ENCODE peak calls at places on chromosomes 3 and 15, in five cellular contexts. V is neural progenitor cell, Z is OCI-LY7, N is GM23248, K is SK-N-SH. R is an unnamed sample.

GRCh38 chr15:41892621-41893421 is 1.0 kb downstream of the SPTBN5 start:
- DNase-seq in K (peak; percentile 42), V (no peak), Z (no peak), N (no peak), R (no peak)

GRCh38 chr3:9553021-9553948 is at the start of gene LHFPL4:
- DNase-seq in V (peak; percentile 58), N (no peak), K (peak; percentile 97), Z (no peak), R (no peak)

GRCh38 chr3:31615071-31615875 is 82.5 kb downstream of the STT3B start:
- DNase-seq in N (no peak), V (no peak), K (no peak), Z (no peak), R (no peak)

GRCh38 chr3:121894191-121894990 is at the start of gene SLC15A2:
- DNase-seq in V (peak; percentile 54), Z (no peak), K (no peak), N (no peak), R (no peak)

GRCh38 chr15:66042624-66043023 is 173.3 kb downstream of the RAB11A start:
- DNase-seq in K (no peak), Z (no peak), V (no peak), N (no peak), R (no peak)

GRCh38 chr15:39720081-39720480 is 62.6 kb downstream of the FSIP1 start:
- DNase-seq in Z (no peak), V (no peak), K (no peak), N (no peak), R (no peak)

GRCh38 chr15:31474059-31474868 is 147.6 kb downstream of the KLF13 start:
- DNase-seq in V (no peak), Z (no peak), N (no peak), K (no peak), R (no peak)

GRCh38 chr3:169104972-169105371 is 558.5 kb downstream of the MECOM start:
- DNase-seq in V (no peak), N (peak; percentile 43), K (no peak), Z (no peak), R (no peak)

GRCh38 chr3:160076519-160076918 is 87.9 kb downstream of the IL12A start:
- DNase-seq in Z (no peak), V (no peak), N (no peak), K (no peak), R (no peak)

GRCh38 chr3:53329933-53330332 is 17.4 kb downstream of the DCP1A start:
- DNase-seq in V (no peak), N (no peak), Z (no peak), K (no peak), R (no peak)

GRCh38 chr3:170232266-170232665 is 10.0 kb downstream of the PRKCI start:
- DNase-seq in Z (peak; percentile 36), N (no peak), K (no peak), V (no peak), R (no peak)

GRCh38 chr3:179000144-179000543 is 71.5 kb downstream of the ZMAT3 start:
- DNase-seq in Z (no peak), V (no peak), N (peak; percentile 46), K (no peak), R (no peak)

GRCh38 chr15:59438891-59439290 is 905 bp downstream of the FAM81A start:
- DNase-seq in N (peak; percentile 10), V (peak; percentile 18), K (no peak), Z (peak; percentile 19), R (no peak)

GRCh38 chr3:72903004-72903403 is 15.2 kb downstream of the GXYLT2 start:
- DNase-seq in N (peak; percentile 86), Z (no peak), K (no peak), V (no peak), R (no peak)

GRCh38 chr15:40555876-40556275 is 9.0 kb downstream of the CCDC32 start:
- DNase-seq in V (no peak), K (no peak), N (no peak), Z (no peak), R (peak; percentile 2)

GRCh38 chr15:31262901-31263671 is 63.5 kb upstream of the KLF13 start:
- DNase-seq in K (no peak), N (peak; percentile 53), V (no peak), Z (peak; percentile 91), R (peak; percentile 82)

GRCh38 chr15:58410353-58410752 is 21.4 kb upstream of the LIPC start:
- DNase-seq in K (no peak), Z (peak; percentile 65), N (peak; percentile 69), V (no peak), R (no peak)

GRCh38 chr3:11835028-11835639 is 11.6 kb downstream of the TAMM41 start:
- DNase-seq in Z (peak; percentile 24), K (peak; percentile 44), V (peak; percentile 16), N (peak; percentile 58), R (peak; percentile 17)

GRCh38 chr3:37189109-37189508 is 14.7 kb upstream of the LRRFIP2 start:
- DNase-seq in K (no peak), V (no peak), N (no peak), Z (no peak), R (no peak)

GRCh38 chr15:48498828-48499227 is 146.7 kb downstream of the FBN1 start:
- DNase-seq in K (no peak), V (no peak), Z (no peak), N (no peak), R (no peak)

GRCh38 chr3:44983413-44984040 is 7.5 kb downstream of the EXOSC7 start:
- DNase-seq in N (peak; percentile 10), Z (no peak), K (no peak), V (no peak), R (no peak)

GRCh38 chr3:108486910-108487309 is 23.5 kb downstream of the MYH15 start:
- DNase-seq in K (peak; percentile 45), N (peak; percentile 66), Z (no peak), V (no peak), R (no peak)

GRCh38 chr3:42504334-42505202 is 2.1 kb downstream of the VIPR1 start:
- DNase-seq in K (no peak), Z (no peak), N (no peak), V (no peak), R (no peak)

GRCh38 chr3:125037498-125038150 is 18.2 kb downstream of the HEG1 start:
- DNase-seq in Z (no peak), N (no peak), V (no peak), K (no peak), R (no peak)

GRCh38 chr3:10824468-10824867 is 8.4 kb downstream of the SLC6A11 start:
- DNase-seq in Z (no peak), N (no peak), V (no peak), K (no peak), R (no peak)

GRCh38 chr3:76063019-76063418 is 277.7 kb upstream of the ZNF717 start:
- DNase-seq in N (peak; percentile 77), V (no peak), Z (no peak), K (no peak), R (no peak)

GRCh38 chr15:81485806-81486205 is 111.8 kb upstream of the TMC3 start:
- DNase-seq in V (no peak), K (no peak), Z (no peak), N (no peak), R (no peak)

GRCh38 chr15:81481326-81481725 is 107.3 kb upstream of the TMC3 start:
- DNase-seq in V (no peak), K (no peak), N (no peak), Z (no peak), R (no peak)

GRCh38 chr15:81480645-81481053 is 106.6 kb upstream of the TMC3 start:
- DNase-seq in V (peak; percentile 77), K (peak; percentile 40), N (peak; percentile 68), Z (peak; percentile 70), R (peak; percentile 71)

GRCh38 chr15:81483496-81483895 is 109.5 kb upstream of the TMC3 start:
- DNase-seq in K (no peak), V (no peak), Z (no peak), N (no peak), R (no peak)

GRCh38 chr15:81484076-81484475 is 110.1 kb upstream of the TMC3 start:
- DNase-seq in V (no peak), Z (no peak), N (no peak), K (no peak), R (no peak)
- TF ChIP-seq EZH2phosphoT487 in V (no peak), Z (no peak), N (no peak), K (no peak), R (no peak)

GRCh38 chr15:29623240-29623639 is 199.0 kb downstream of the TJP1 start:
- DNase-seq in K (no peak), V (no peak), Z (no peak), N (no peak), R (no peak)
- TF ChIP-seq EZH2phosphoT487 in K (no peak), V (no peak), Z (no peak), N (no peak), R (no peak)

GRCh38 chr3:138174421-138175122 is at the start of gene DBR1:
- DNase-seq in N (peak; percentile 88), Z (peak; percentile 92), V (peak; percentile 80), K (peak; percentile 86), R (peak; percentile 81)

GRCh38 chr3:138184994-138185393 is 2.1 kb upstream of the ARMC8 start:
- DNase-seq in N (peak; percentile 35), V (peak; percentile 7), K (no peak), Z (no peak), R (no peak)

GRCh38 chr3:138186216-138186615 is 885 bp upstream of the ARMC8 start:
- DNase-seq in V (peak; percentile 8), N (no peak), Z (no peak), K (no peak), R (no peak)

GRCh38 chr3:138180375-138181029 is 5.8 kb upstream of the DBR1 start:
- DNase-seq in V (peak; percentile 23), Z (peak; percentile 59), N (peak; percentile 44), K (peak; percentile 30), R (peak; percentile 49)
- TF ChIP-seq EZH2phosphoT487 in V (no peak), Z (no peak), N (no peak), K (no peak), R (no peak)

GRCh38 chr15:24292837-24293236 is 382.7 kb upstream of the NPAP1 start:
- DNase-seq in K (no peak), Z (no peak), N (no peak), V (no peak), R (no peak)
- TF ChIP-seq EZH2phosphoT487 in K (no peak), Z (no peak), N (no peak), V (no peak), R (no peak)

GRCh38 chr3:111738790-111739189 is 120.3 kb upstream of the PHLDB2 start:
- DNase-seq in Z (no peak), N (no peak), K (no peak), V (no peak), R (no peak)

GRCh38 chr3:111737712-111738097 is 121.4 kb upstream of the PHLDB2 start:
- DNase-seq in K (no peak), V (no peak), Z (no peak), N (peak; percentile 94), R (peak; percentile 91)

GRCh38 chr3:111738238-111738637 is 120.8 kb upstream of the PHLDB2 start:
- DNase-seq in K (no peak), N (peak; percentile 41), Z (no peak), V (no peak), R (peak; percentile 57)

GRCh38 chr3:111737056-111737711 is 121.9 kb upstream of the PHLDB2 start:
- DNase-seq in N (no peak), Z (no peak), K (no peak), V (no peak), R (no peak)

GRCh38 chr3:111739241-111739952 is 119.7 kb upstream of the PHLDB2 start:
- DNase-seq in N (peak; percentile 86), Z (no peak), V (no peak), K (no peak), R (no peak)
- TF ChIP-seq EZH2phosphoT487 in N (no peak), Z (no peak), V (no peak), K (no peak), R (no peak)

R was measured in MM.1S.